ENCODE peak calls at places on chromosome 20, in six cellular contexts. H, Q, R, W, U and I are unnamed samples.
A peak's percentile ranks its signal among the peaks of the same experiment; 100 is the strongest.

GRCh38 chr20:6008254-6008653 is 45.6 kb downstream of the LRRN4 start:
- DNase-seq in Q (no peak), W (no peak), U (no peak), R (peak; percentile 44), H (no peak), I (no peak)

GRCh38 chr20:16898433-16898832 is 150.3 kb downstream of the OTOR start:
- DNase-seq in W (no peak), Q (no peak), U (no peak), H (no peak), R (no peak), I (no peak)

GRCh38 chr20:37590938-37591490 is 63.3 kb upstream of the BLCAP start:
- DNase-seq in U (no peak), W (no peak), R (no peak), H (no peak), Q (no peak), I (no peak)

GRCh38 chr20:22962567-22963439 is 72.3 kb upstream of the SSTR4 start:
- DNase-seq in U (no peak), W (no peak), Q (no peak), R (no peak), H (no peak), I (no peak)

GRCh38 chr20:63230800-63231268 is 4.9 kb upstream of the BIRC7 start:
- DNase-seq in R (peak; percentile 86), H (peak; percentile 63), W (no peak), U (peak; percentile 70), Q (peak; percentile 10), I (no peak)

GRCh38 chr20:3068986-3069900 is 2.2 kb upstream of the OXT start:
- DNase-seq in Q (no peak), W (peak; percentile 47), H (no peak), U (no peak), R (no peak), I (no peak)

GRCh38 chr20:5835234-5835845 is 85.1 kb downstream of the SHLD1 start:
- DNase-seq in Q (no peak), U (no peak), H (no peak), W (peak; percentile 6), R (peak; percentile 88), I (no peak)

GRCh38 chr20:58897493-58897892 is 45.0 kb downstream of the GNAS start:
- DNase-seq in U (no peak), Q (no peak), W (no peak), H (no peak), R (no peak), I (no peak)

GRCh38 chr20:49389854-49390253 is 92.6 kb downstream of the KCNB1 start:
- DNase-seq in W (no peak), H (no peak), R (no peak), U (no peak), Q (no peak), I (no peak)

GRCh38 chr20:10921491-10922010 is 247.8 kb upstream of the JAG1 start:
- DNase-seq in R (no peak), H (no peak), Q (no peak), W (no peak), U (no peak), I (no peak)

GRCh38 chr20:46375771-46376170 is 30.6 kb downstream of the ELMO2 start:
- DNase-seq in W (no peak), Q (no peak), R (no peak), U (no peak), H (no peak), I (no peak)

GRCh38 chr20:45229264-45230056 is 8.3 kb downstream of the SEMG2 start:
- DNase-seq in R (no peak), H (peak; percentile 34), Q (peak; percentile 6), W (peak; percentile 12), U (no peak), I (peak; percentile 30)